ENCODE peak calls at places on chromosome 19, in nine cellular contexts. One of them, this sample, is unnamed.

GRCh38 chr19:45790942-45791341 is 1.7 kb downstream of the DMWD start:
- DNase-seq in thoracic aorta: no peak
- DNase-seq in A549: no peak
- DNase-seq in fibroblast of mammary gland: no peak
- DNase-seq in breast epithelium: no peak
- DNase-seq in tibial artery: no peak
- DNase-seq in stomach: no peak
- DNase-seq in fibroblast of pulmonary artery: no peak
- DNase-seq in retinal pigment epithelial cell: no peak
- DNase-seq in this sample: no peak

GRCh38 chr19:38691938-38692457 is 44.5 kb downstream of the ACTN4 start:
- DNase-seq in fibroblast of mammary gland: peak
- DNase-seq in thoracic aorta: peak
- DNase-seq in A549: peak
- DNase-seq in stomach: no peak
- DNase-seq in tibial artery: peak
- DNase-seq in breast epithelium: no peak
- DNase-seq in fibroblast of pulmonary artery: peak
- DNase-seq in retinal pigment epithelial cell: peak
- DNase-seq in this sample: no peak

GRCh38 chr19:6017576-6017975 is 39.6 kb upstream of the RANBP3 start:
- DNase-seq in breast epithelium: no peak
- DNase-seq in stomach: no peak
- DNase-seq in fibroblast of mammary gland: no peak
- DNase-seq in retinal pigment epithelial cell: no peak
- DNase-seq in thoracic aorta: no peak
- DNase-seq in fibroblast of pulmonary artery: no peak
- DNase-seq in tibial artery: no peak
- DNase-seq in A549: no peak
- DNase-seq in this sample: no peak

GRCh38 chr19:32902448-32902847 is 32.9 kb upstream of the SLC7A9 start:
- DNase-seq in fibroblast of pulmonary artery: no peak
- DNase-seq in tibial artery: no peak
- DNase-seq in breast epithelium: no peak
- DNase-seq in fibroblast of mammary gland: no peak
- DNase-seq in thoracic aorta: no peak
- DNase-seq in stomach: no peak
- DNase-seq in retinal pigment epithelial cell: no peak
- DNase-seq in A549: no peak
- DNase-seq in this sample: no peak

GRCh38 chr19:29526730-29527499 is 1.1 kb downstream of the VSTM2B start:
- DNase-seq in fibroblast of mammary gland: no peak
- DNase-seq in breast epithelium: no peak
- DNase-seq in thoracic aorta: no peak
- DNase-seq in stomach: no peak
- DNase-seq in tibial artery: no peak
- DNase-seq in fibroblast of pulmonary artery: no peak
- DNase-seq in A549: peak
- DNase-seq in retinal pigment epithelial cell: no peak
- DNase-seq in this sample: no peak

GRCh38 chr19:13225973-13226865 is 76.0 kb downstream of the IER2 start:
- DNase-seq in fibroblast of mammary gland: no peak
- DNase-seq in fibroblast of pulmonary artery: no peak
- DNase-seq in stomach: no peak
- DNase-seq in retinal pigment epithelial cell: no peak
- DNase-seq in A549: no peak
- DNase-seq in breast epithelium: no peak
- DNase-seq in thoracic aorta: no peak
- DNase-seq in tibial artery: no peak
- DNase-seq in this sample: no peak

GRCh38 chr19:46606681-46607440 is 5.7 kb downstream of the CALM3 start:
- DNase-seq in retinal pigment epithelial cell: no peak
- DNase-seq in A549: no peak
- DNase-seq in fibroblast of pulmonary artery: no peak
- DNase-seq in fibroblast of mammary gland: no peak
- DNase-seq in thoracic aorta: no peak
- DNase-seq in tibial artery: no peak
- DNase-seq in breast epithelium: no peak
- DNase-seq in stomach: no peak
- DNase-seq in this sample: no peak

GRCh38 chr19:29410974-29411615 is 114.7 kb upstream of the VSTM2B start:
- DNase-seq in fibroblast of mammary gland: no peak
- DNase-seq in retinal pigment epithelial cell: no peak
- DNase-seq in A549: no peak
- DNase-seq in breast epithelium: no peak
- DNase-seq in tibial artery: no peak
- DNase-seq in thoracic aorta: no peak
- DNase-seq in fibroblast of pulmonary artery: no peak
- DNase-seq in stomach: no peak
- DNase-seq in this sample: no peak

GRCh38 chr19:4847190-4847973 is 15.9 kb upstream of the TICAM1 start:
- DNase-seq in fibroblast of pulmonary artery: no peak
- DNase-seq in retinal pigment epithelial cell: no peak
- DNase-seq in thoracic aorta: no peak
- DNase-seq in fibroblast of mammary gland: no peak
- DNase-seq in tibial artery: no peak
- DNase-seq in stomach: no peak
- DNase-seq in A549: no peak
- DNase-seq in breast epithelium: no peak
- DNase-seq in this sample: no peak

GRCh38 chr19:30064021-30064699 is 122.1 kb downstream of the URI1 start:
- DNase-seq in breast epithelium: no peak
- DNase-seq in fibroblast of mammary gland: no peak
- DNase-seq in fibroblast of pulmonary artery: no peak
- DNase-seq in thoracic aorta: no peak
- DNase-seq in A549: no peak
- DNase-seq in tibial artery: no peak
- DNase-seq in stomach: no peak
- DNase-seq in retinal pigment epithelial cell: no peak
- DNase-seq in this sample: no peak

GRCh38 chr19:35438527-35438926 is 9.5 kb upstream of the FFAR2 start:
- DNase-seq in breast epithelium: no peak
- DNase-seq in A549: no peak
- DNase-seq in fibroblast of mammary gland: no peak
- DNase-seq in retinal pigment epithelial cell: no peak
- DNase-seq in tibial artery: no peak
- DNase-seq in stomach: no peak
- DNase-seq in thoracic aorta: no peak
- DNase-seq in fibroblast of pulmonary artery: peak
- DNase-seq in this sample: no peak

GRCh38 chr19:12543855-12544254 is 7.4 kb downstream of the ZNF564 start:
- DNase-seq in A549: no peak
- DNase-seq in retinal pigment epithelial cell: no peak
- DNase-seq in breast epithelium: no peak
- DNase-seq in fibroblast of pulmonary artery: peak
- DNase-seq in thoracic aorta: no peak
- DNase-seq in tibial artery: no peak
- DNase-seq in stomach: no peak
- DNase-seq in fibroblast of mammary gland: peak
- DNase-seq in this sample: no peak

GRCh38 chr19:47608908-47609879 is at the start of gene BICRA:
- DNase-seq in thoracic aorta: peak
- DNase-seq in tibial artery: peak
- DNase-seq in retinal pigment epithelial cell: no peak
- DNase-seq in fibroblast of pulmonary artery: peak
- DNase-seq in fibroblast of mammary gland: peak
- DNase-seq in stomach: peak
- DNase-seq in breast epithelium: peak
- DNase-seq in A549: peak
- DNase-seq in this sample: no peak

GRCh38 chr19:40704491-40705361 is 12.0 kb downstream of the COQ8B start:
- DNase-seq in breast epithelium: no peak
- DNase-seq in A549: no peak
- DNase-seq in fibroblast of mammary gland: no peak
- DNase-seq in tibial artery: no peak
- DNase-seq in retinal pigment epithelial cell: no peak
- DNase-seq in thoracic aorta: no peak
- DNase-seq in stomach: no peak
- DNase-seq in fibroblast of pulmonary artery: no peak
- DNase-seq in this sample: no peak

GRCh38 chr19:47155141-47155540 is 24.5 kb downstream of the SAE1 start:
- DNase-seq in A549: no peak
- DNase-seq in fibroblast of mammary gland: no peak
- DNase-seq in retinal pigment epithelial cell: no peak
- DNase-seq in breast epithelium: no peak
- DNase-seq in stomach: no peak
- DNase-seq in thoracic aorta: no peak
- DNase-seq in fibroblast of pulmonary artery: peak
- DNase-seq in tibial artery: no peak
- DNase-seq in this sample: no peak

GRCh38 chr19:7197169-7197759 is 97.0 kb downstream of the INSR start:
- DNase-seq in fibroblast of pulmonary artery: peak
- DNase-seq in stomach: peak
- DNase-seq in thoracic aorta: peak
- DNase-seq in breast epithelium: peak
- DNase-seq in A549: peak
- DNase-seq in tibial artery: peak
- DNase-seq in retinal pigment epithelial cell: peak
- DNase-seq in fibroblast of mammary gland: peak
- DNase-seq in this sample: peak

GRCh38 chr19:7199613-7200533 is 94.3 kb downstream of the INSR start:
- DNase-seq in stomach: peak
- DNase-seq in A549: peak
- DNase-seq in breast epithelium: no peak
- DNase-seq in retinal pigment epithelial cell: no peak
- DNase-seq in tibial artery: no peak
- DNase-seq in fibroblast of pulmonary artery: no peak
- DNase-seq in fibroblast of mammary gland: no peak
- DNase-seq in thoracic aorta: no peak
- DNase-seq in this sample: no peak

GRCh38 chr19:7197760-7198696 is 96.2 kb downstream of the INSR start:
- DNase-seq in fibroblast of pulmonary artery: peak
- DNase-seq in A549: peak
- DNase-seq in tibial artery: peak
- DNase-seq in retinal pigment epithelial cell: peak
- DNase-seq in breast epithelium: peak
- DNase-seq in stomach: peak
- DNase-seq in thoracic aorta: peak
- DNase-seq in fibroblast of mammary gland: peak
- DNase-seq in this sample: peak

GRCh38 chr19:7194566-7194965 is 99.6 kb downstream of the INSR start:
- DNase-seq in stomach: no peak
- DNase-seq in fibroblast of pulmonary artery: no peak
- DNase-seq in fibroblast of mammary gland: no peak
- DNase-seq in thoracic aorta: no peak
- DNase-seq in retinal pigment epithelial cell: no peak
- DNase-seq in A549: no peak
- DNase-seq in tibial artery: no peak
- DNase-seq in breast epithelium: no peak
- DNase-seq in this sample: no peak

GRCh38 chr19:7196721-7197168 is 97.5 kb downstream of the INSR start:
- DNase-seq in fibroblast of mammary gland: peak
- DNase-seq in fibroblast of pulmonary artery: peak
- DNase-seq in stomach: no peak
- DNase-seq in tibial artery: peak
- DNase-seq in breast epithelium: no peak
- DNase-seq in A549: no peak
- DNase-seq in retinal pigment epithelial cell: no peak
- DNase-seq in thoracic aorta: peak
- DNase-seq in this sample: no peak
- H3K4me3 ChIP-seq in fibroblast of mammary gland: peak
- H3K4me3 ChIP-seq in fibroblast of pulmonary artery: peak
- H3K4me3 ChIP-seq in stomach: peak
- H3K4me3 ChIP-seq in tibial artery: peak
- H3K4me3 ChIP-seq in breast epithelium: peak
- H3K4me3 ChIP-seq in A549: peak
- H3K4me3 ChIP-seq in retinal pigment epithelial cell: peak
- H3K4me3 ChIP-seq in thoracic aorta: peak
- H3K4me3 ChIP-seq in this sample: peak

DNA sequence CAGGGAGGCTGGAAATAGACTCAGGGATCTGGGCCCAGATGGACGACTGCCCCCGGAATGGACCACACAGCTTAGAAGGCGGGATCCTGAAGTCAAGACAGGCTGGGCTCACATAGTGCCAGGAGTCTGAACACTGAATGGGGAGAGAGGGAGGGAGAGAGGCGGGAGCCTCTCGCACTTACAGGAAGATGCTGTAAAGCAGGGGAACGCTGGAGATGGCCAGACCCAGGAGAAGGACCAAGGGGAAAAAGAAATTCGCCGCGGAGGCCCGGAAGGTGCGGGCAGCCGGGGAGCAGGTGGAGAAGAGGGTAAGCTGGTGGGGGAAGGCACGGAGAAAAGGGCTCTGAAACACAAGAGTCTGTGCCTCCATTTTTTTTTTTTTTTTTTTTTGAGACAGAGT is 1.4 kb upstream of the LENG1 start:
- DNase-seq in fibroblast of pulmonary artery: no peak
- DNase-seq in stomach: no peak
- DNase-seq in tibial artery: no peak
- DNase-seq in A549: no peak
- DNase-seq in thoracic aorta: no peak
- DNase-seq in fibroblast of mammary gland: no peak
- DNase-seq in breast epithelium: no peak
- DNase-seq in retinal pigment epithelial cell: no peak
- DNase-seq in this sample: no peak
- H3K4me3 ChIP-seq in fibroblast of pulmonary artery: peak
- H3K4me3 ChIP-seq in stomach: peak
- H3K4me3 ChIP-seq in tibial artery: peak
- H3K4me3 ChIP-seq in A549: peak
- H3K4me3 ChIP-seq in thoracic aorta: peak
- H3K4me3 ChIP-seq in fibroblast of mammary gland: peak
- H3K4me3 ChIP-seq in breast epithelium: no peak
- H3K4me3 ChIP-seq in retinal pigment epithelial cell: peak
- H3K4me3 ChIP-seq in this sample: peak

DNA sequence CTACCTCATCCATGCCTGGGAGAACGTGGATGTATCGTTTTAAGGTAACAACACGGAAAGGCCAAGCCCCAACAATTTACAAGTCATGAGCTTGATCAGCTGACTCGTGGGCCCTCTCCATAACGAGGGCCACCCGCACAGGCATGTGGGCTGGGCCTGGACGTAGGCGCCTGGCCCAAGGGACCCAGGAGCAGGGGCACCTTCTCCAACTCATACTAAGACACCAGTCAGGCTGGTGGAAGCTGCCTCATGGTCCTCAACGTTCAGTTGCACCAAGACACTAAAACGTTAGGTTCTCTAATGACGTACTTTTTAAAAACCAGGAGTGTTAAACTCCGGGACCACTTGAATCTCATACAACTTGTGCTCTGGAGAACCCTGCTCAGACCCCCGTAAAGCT is 21.8 kb upstream of the EIF3G start:
- DNase-seq in fibroblast of mammary gland: no peak
- DNase-seq in A549: no peak
- DNase-seq in stomach: no peak
- DNase-seq in fibroblast of pulmonary artery: no peak
- DNase-seq in thoracic aorta: no peak
- DNase-seq in retinal pigment epithelial cell: no peak
- DNase-seq in tibial artery: no peak
- DNase-seq in breast epithelium: no peak
- DNase-seq in this sample: no peak
- H3K4me3 ChIP-seq in fibroblast of mammary gland: no peak
- H3K4me3 ChIP-seq in A549: no peak
- H3K4me3 ChIP-seq in stomach: no peak
- H3K4me3 ChIP-seq in fibroblast of pulmonary artery: no peak
- H3K4me3 ChIP-seq in thoracic aorta: no peak
- H3K4me3 ChIP-seq in retinal pigment epithelial cell: no peak
- H3K4me3 ChIP-seq in tibial artery: no peak
- H3K4me3 ChIP-seq in breast epithelium: no peak
- H3K4me3 ChIP-seq in this sample: no peak

DNA sequence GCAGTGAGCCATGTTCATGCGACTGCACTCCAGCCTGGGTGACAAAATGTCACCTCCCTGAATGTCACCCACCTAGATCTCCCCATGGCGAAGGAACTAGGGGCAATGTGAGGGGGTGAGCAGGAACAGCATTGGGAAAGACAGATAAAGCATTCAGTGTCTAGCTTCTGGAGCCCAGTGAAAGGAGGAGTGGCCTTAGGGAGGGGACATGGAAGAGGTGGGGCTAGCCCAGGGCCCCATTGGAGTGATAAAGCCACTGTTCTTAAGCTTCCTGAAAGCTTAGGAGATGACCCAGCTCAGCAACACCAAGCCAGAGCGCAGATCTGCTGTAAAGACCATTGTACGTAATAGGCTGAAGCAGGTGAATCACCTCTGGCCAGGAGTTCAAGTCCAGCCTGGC is 13.0 kb upstream of the KCNN1 start:
- DNase-seq in retinal pigment epithelial cell: no peak
- DNase-seq in thoracic aorta: no peak
- DNase-seq in tibial artery: no peak
- DNase-seq in A549: no peak
- DNase-seq in fibroblast of mammary gland: no peak
- DNase-seq in breast epithelium: no peak
- DNase-seq in fibroblast of pulmonary artery: no peak
- DNase-seq in stomach: no peak
- DNase-seq in this sample: no peak
- H3K4me3 ChIP-seq in retinal pigment epithelial cell: no peak
- H3K4me3 ChIP-seq in thoracic aorta: no peak
- H3K4me3 ChIP-seq in tibial artery: no peak
- H3K4me3 ChIP-seq in A549: no peak
- H3K4me3 ChIP-seq in fibroblast of mammary gland: no peak
- H3K4me3 ChIP-seq in breast epithelium: no peak
- H3K4me3 ChIP-seq in fibroblast of pulmonary artery: no peak
- H3K4me3 ChIP-seq in stomach: no peak
- H3K4me3 ChIP-seq in this sample: no peak

This sample was measured in AG04449.